ENCODE peak calls at places on chromosome 9, in eight cellular contexts. T is fibroblast of lung, P is PC-3, S is cardiac muscle cell, Z is dorsolateral prefrontal cortex, G is Peyer's patch, H is right lobe of liver, M is IMR-90. N is an unnamed sample.
A peak's percentile ranks its signal among the peaks of the same experiment; 100 is the strongest.

GRCh38 chr9:133574791-133575672 is 34.2 kb downstream of the FAM163B start:
- DNase-seq in G (no peak), P (no peak), H (no peak), Z (no peak), T (no peak), M (no peak), S (no peak), N (no peak)

GRCh38 chr9:9924369-9924768 is 688.4 kb downstream of the PTPRD start:
- DNase-seq in M (no peak), T (no peak), G (no peak), S (no peak), Z (no peak), P (no peak), H (no peak), N (no peak)

GRCh38 chr9:87152206-87152605 is 204.9 kb upstream of the GAS1 start:
- DNase-seq in Z (no peak), S (no peak), T (no peak), H (no peak), G (no peak), P (no peak), M (no peak), N (no peak)

GRCh38 chr9:137269231-137269772 is 8.2 kb upstream of the TOR4A start:
- DNase-seq in S (no peak), H (peak; percentile 62), G (no peak), Z (no peak), M (peak; percentile 60), T (no peak), P (no peak), N (no peak)

GRCh38 chr9:129258124-129258822 is 80.2 kb upstream of the IER5L start:
- DNase-seq in G (peak; percentile 80), T (peak; percentile 87), S (peak; percentile 96), Z (peak; percentile 97), P (peak; percentile 14), H (peak; percentile 81), M (peak; percentile 83), N (peak; percentile 100)

GRCh38 chr9:71285191-71285656 is 163.8 kb upstream of the TRPM3 start:
- DNase-seq in S (peak; percentile 75), T (peak; percentile 46), P (peak; percentile 72), Z (peak; percentile 64), G (no peak), H (peak; percentile 51), M (peak; percentile 54), N (peak; percentile 54)

GRCh38 chr9:137244486-137245449 is 3.7 kb downstream of the TUBB4B start:
- DNase-seq in G (no peak), S (no peak), T (no peak), P (peak; percentile 22), Z (no peak), H (no peak), M (no peak), N (no peak)

GRCh38 chr9:103152473-103152872 is 157.3 kb downstream of the CYLC2 start:
- DNase-seq in Z (no peak), T (no peak), M (no peak), S (no peak), H (no peak), P (no peak), G (no peak), N (no peak)

GRCh38 chr9:96141666-96142065 is 160.3 kb downstream of the HSD17B3 start:
- DNase-seq in T (no peak), H (no peak), Z (no peak), M (peak; percentile 7), P (no peak), S (no peak), G (no peak), N (no peak)

GRCh38 chr9:129748249-129748648 is 4.6 kb downstream of the PTGES start:
- DNase-seq in H (no peak), M (peak; percentile 34), G (no peak), S (no peak), Z (no peak), T (peak; percentile 34), P (peak; percentile 22), N (peak; percentile 65)

GRCh38 chr9:93962561-93963440 is 7.6 kb upstream of the BARX1 start:
- DNase-seq in S (peak; percentile 92), P (peak; percentile 82), H (peak; percentile 78), Z (peak; percentile 77), T (peak; percentile 69), M (peak; percentile 78), G (peak; percentile 77), N (peak; percentile 93)

GRCh38 chr9:114291064-114291474 is 31.8 kb upstream of the ORM1 start:
- DNase-seq in T (peak; percentile 48), M (peak; percentile 67), P (peak; percentile 75), Z (peak; percentile 81), S (peak; percentile 73), G (peak; percentile 84), H (peak; percentile 71), N (peak; percentile 81)

GRCh38 chr9:84697494-84698114 is 28.1 kb downstream of the NTRK2 start:
- DNase-seq in Z (peak; percentile 57), G (peak; percentile 81), H (peak; percentile 61), S (peak; percentile 61), M (peak; percentile 6), P (peak; percentile 46), T (peak; percentile 47), N (peak; percentile 65)
- TF ChIP-seq CTCF in Z (peak; percentile 25), G (peak; percentile 78), H (peak; percentile 31), S (peak; percentile 65), M (peak; percentile 49), P (peak; percentile 62), T (peak; percentile 59), N (peak; percentile 47)

DNA sequence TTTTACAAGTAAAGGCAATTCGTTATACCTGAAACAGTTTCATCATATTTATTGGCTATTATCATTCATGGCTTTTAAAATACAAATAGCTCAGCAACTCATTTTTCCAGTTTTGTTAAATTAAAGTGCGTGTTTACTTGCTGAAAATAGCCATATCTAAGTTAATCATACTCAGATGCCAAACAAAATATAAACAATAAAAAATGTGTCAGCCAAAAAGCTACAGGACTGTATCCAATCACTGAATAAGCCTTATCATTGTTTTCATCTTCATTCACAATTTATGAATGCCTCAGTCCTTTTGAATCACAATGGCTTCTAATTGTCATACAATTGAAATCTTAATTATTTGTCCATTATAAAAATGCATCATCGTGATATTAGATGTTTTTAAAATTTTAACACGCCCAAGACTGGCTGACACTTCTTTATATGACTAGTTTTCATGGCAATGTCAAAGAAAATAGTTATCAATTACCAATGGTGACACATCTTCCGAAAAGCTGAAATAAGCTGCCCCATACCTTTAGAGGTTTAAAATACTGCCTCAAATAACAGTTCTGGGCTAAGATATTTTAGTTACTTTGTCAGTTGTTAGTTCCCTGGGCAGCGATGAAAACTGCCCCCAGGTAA is 1.9 kb downstream of the NFIB start:
- DNase-seq in S (no peak), P (peak; percentile 51), T (no peak), G (no peak), H (no peak), Z (no peak), M (no peak), N (no peak)
- H3K27ac ChIP-seq in S (no peak overlapping the region), P (peak overlapping the region; percentile 83), T (peak overlapping the region; percentile 86), G (peak overlapping the region; percentile 98), H (peak overlapping the region; percentile 97), Z (peak overlapping the region; percentile 97), M (no peak overlapping the region), N (no peak overlapping the region)

GRCh38 chr9:120729796-120730195 is 15.5 kb upstream of the MEGF9 start:
- DNase-seq in Z (no peak), G (no peak), M (no peak), H (no peak), P (peak; percentile 4), T (no peak), S (no peak), N (no peak)
- TF ChIP-seq CTCF in Z (no peak), G (no peak), M (no peak), H (peak; percentile 14), P (peak; percentile 34), T (no peak), S (no peak), N (no peak)

GRCh38 chr9:81563020-81563407 is 126.3 kb downstream of the TLE1 start:
- DNase-seq in T (no peak), G (no peak), H (no peak), M (no peak), P (no peak), S (no peak), Z (no peak), N (no peak)
- H3K27ac ChIP-seq in T (no peak overlapping the region), G (no peak overlapping the region), H (no peak overlapping the region), M (no peak overlapping the region), P (peak overlapping the region; percentile 38), S (no peak overlapping the region), Z (no peak overlapping the region), N (peak overlapping the region; percentile 50)

GRCh38 chr9:106286249-106286648 is 576.7 kb upstream of the ZNF462 start:
- DNase-seq in G (no peak), Z (no peak), M (no peak), H (no peak), T (peak; percentile 20), S (peak; percentile 35), P (peak; percentile 51), N (no peak)
- TF ChIP-seq CTCF in G (no peak), Z (peak; percentile 19), M (no peak), H (no peak), T (no peak), S (peak; percentile 31), P (peak; percentile 64), N (no peak)

DNA sequence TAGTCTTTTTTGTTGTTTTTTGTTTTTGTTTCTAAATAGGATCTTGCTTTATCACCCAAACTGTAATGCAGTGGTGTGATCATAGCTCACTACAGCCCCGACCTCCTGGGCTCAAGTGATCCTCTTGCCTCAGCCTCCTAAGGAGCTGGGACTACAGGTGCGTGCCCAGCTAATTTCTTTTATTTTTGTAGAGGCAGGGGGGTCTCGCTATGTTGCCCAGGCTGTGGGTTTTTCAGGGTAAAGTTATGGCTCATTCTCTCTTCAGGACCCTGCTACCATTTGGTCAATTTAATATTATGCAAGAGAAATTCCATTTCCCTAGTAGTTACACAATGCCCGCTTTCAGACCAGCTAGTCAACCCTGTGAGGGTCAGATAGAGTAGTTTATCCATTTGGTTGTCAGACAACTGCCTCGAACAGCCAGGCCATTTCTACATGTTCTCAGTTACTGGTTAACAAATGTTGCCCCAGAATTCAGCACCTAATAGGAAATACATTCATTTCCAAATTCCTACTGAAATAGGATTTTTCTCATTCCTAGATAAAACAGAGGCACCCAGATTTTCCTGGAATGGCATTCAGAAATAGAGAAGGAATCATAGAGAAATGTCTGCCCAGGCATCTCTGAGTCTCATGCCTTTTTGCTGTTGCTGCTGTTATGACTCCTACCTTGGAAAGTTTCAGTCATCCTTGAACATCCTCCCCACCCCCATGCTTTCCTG is 6.4 kb upstream of the GLIS3 start:
- DNase-seq in M (peak; percentile 61), T (peak; percentile 78), Z (no peak), P (no peak), G (no peak), H (peak; percentile 54), S (peak; percentile 75), N (no peak)
- H3K27ac ChIP-seq in M (no peak overlapping the region), T (no peak overlapping the region), Z (no peak overlapping the region), P (no peak overlapping the region), G (no peak overlapping the region), H (peak overlapping the region; percentile 66), S (no peak overlapping the region), N (no peak overlapping the region)

GRCh38 chr9:84969084-84969483 is 299.6 kb downstream of the NTRK2 start:
- DNase-seq in S (no peak), G (no peak), H (no peak), Z (no peak), M (no peak), T (peak; percentile 57), P (peak; percentile 22), N (peak; percentile 79)

GRCh38 chr9:84970432-84970831 is 300.9 kb downstream of the NTRK2 start:
- DNase-seq in S (no peak), G (no peak), T (peak; percentile 20), Z (no peak), H (no peak), M (no peak), P (peak; percentile 10), N (peak; percentile 76)

GRCh38 chr9:84969736-84970135 is 300.2 kb downstream of the NTRK2 start:
- DNase-seq in G (no peak), M (no peak), H (no peak), T (no peak), S (no peak), P (no peak), Z (no peak), N (no peak)

GRCh38 chr9:84966876-84967830 is 297.6 kb downstream of the NTRK2 start:
- DNase-seq in S (no peak), H (no peak), P (no peak), Z (no peak), T (no peak), M (no peak), G (no peak), N (no peak)
- TF ChIP-seq CTCF in S (no peak), H (no peak), P (no peak), Z (no peak), T (no peak), M (no peak), G (no peak), N (no peak)